ENCODE peak calls at places on chromosomes 13 and 19, in eight cellular contexts. A, E, L, B, X, S, F and R are unnamed samples.
A peak's percentile ranks its signal among the peaks of the same experiment; 100 is the strongest.

GRCh38 chr13:47066261-47066660 is 169.4 kb upstream of the HTR2A start:
- DNase-seq in A (no peak), E (no peak), L (no peak), B (no peak), X (no peak), S (peak; percentile 9), F (no peak), R (no peak)

GRCh38 chr19:347946-348861 is 3.6 kb upstream of the MIER2 start:
- DNase-seq in A (no peak), E (no peak), L (no peak), B (no peak), X (no peak), S (no peak), F (no peak), R (no peak)

GRCh38 chr13:107644136-107644535 is 571.2 kb downstream of the LIG4 start:
- DNase-seq in A (no peak), E (no peak), L (no peak), B (no peak), X (no peak), S (no peak), F (no peak), R (no peak)

GRCh38 chr13:40564342-40564997 is 102.0 kb downstream of the FOXO1 start:
- DNase-seq in A (no peak), E (no peak), L (no peak), B (no peak), X (no peak), S (no peak), F (no peak), R (no peak)

GRCh38 chr19:45428385-45429231 is 4.9 kb upstream of the ERCC1 start:
- DNase-seq in A (peak; percentile 40), E (peak; percentile 85), L (no peak), B (no peak), X (no peak), S (peak; percentile 59), F (peak; percentile 38), R (peak; percentile 29)

GRCh38 chr13:34942732-34943674 is 933 bp downstream of the NBEA start:
- DNase-seq in A (peak; percentile 5), E (peak; percentile 37), L (no peak), B (no peak), X (peak; percentile 38), S (no peak), F (peak; percentile 44), R (peak; percentile 28)

GRCh38 chr19:52398091-52398461 is 427 bp downstream of the ZNF528 start:
- DNase-seq in A (no peak), E (no peak), L (no peak), B (no peak), X (no peak), S (peak; percentile 1), F (no peak), R (no peak)

GRCh38 chr19:18478545-18479311 is 40.8 kb upstream of the ISYNA1 start:
- DNase-seq in A (no peak), E (peak; percentile 81), L (peak; percentile 58), B (no peak), X (peak; percentile 85), S (peak; percentile 94), F (peak; percentile 70), R (no peak)

GRCh38 chr19:290539-291521 is at the start of gene PLPP2:
- DNase-seq in A (no peak), E (no peak), L (no peak), B (no peak), X (peak; percentile 62), S (no peak), F (peak; percentile 93), R (peak; percentile 58)

GRCh38 chr13:101916108-101916757 is 463.8 kb downstream of the ITGBL1 start:
- DNase-seq in A (peak; percentile 42), E (peak; percentile 35), L (no peak), B (no peak), X (peak; percentile 37), S (no peak), F (no peak), R (no peak)

GRCh38 chr19:41318696-41319499 is 8.9 kb downstream of the CCDC97 start:
- DNase-seq in A (no peak), E (no peak), L (no peak), B (no peak), X (no peak), S (no peak), F (no peak), R (no peak)

DNA sequence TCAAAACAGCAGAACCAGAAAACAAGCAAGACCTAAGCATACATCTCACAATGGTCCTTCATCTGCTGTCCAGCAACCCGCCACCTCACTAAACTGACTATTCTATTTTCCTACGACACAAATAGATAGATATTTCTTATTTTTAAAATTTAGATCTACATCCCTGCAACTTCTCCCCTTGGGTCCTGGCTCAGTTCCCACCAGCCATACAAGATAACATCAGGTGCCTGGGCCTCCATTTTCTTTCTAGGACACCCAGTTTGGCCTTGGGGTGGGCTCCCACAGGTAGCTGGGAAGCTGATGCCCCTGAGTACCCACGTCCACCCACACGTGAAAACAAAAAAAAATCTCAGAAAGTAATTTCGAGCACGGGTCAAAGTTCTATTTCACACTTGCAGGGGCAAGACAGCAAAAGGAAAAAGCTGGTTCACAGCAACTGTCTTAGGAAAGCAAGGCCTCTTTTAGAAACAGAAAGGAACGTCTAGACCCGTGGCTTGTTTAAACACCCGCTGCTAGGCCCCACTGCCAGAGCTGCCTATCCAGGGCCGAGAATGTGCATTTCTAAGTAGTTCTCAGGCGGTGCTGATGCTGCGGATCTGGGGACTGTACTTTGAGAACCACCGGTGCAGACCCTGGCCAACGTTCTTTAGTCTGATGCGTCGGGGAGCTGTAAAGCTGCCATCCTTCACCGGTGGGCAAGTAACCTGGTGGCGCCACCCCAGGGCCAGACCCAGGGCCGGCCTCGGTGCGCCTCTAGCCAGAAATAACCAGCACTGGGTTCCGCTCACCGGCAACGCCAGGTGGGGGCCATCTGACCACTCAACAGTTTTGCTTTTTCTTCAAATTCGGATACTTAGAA is 47.3 kb downstream of the TGDS start:
- DNase-seq in A (no peak), E (peak; percentile 53), L (peak; percentile 5), B (no peak), X (peak; percentile 67), S (peak; percentile 29), F (peak; percentile 32), R (no peak)
- TF ChIP-seq CTCF in A (peak; percentile 25), E (no peak), L (peak; percentile 11), B (no peak), X (peak; percentile 23), S (peak; percentile 4), F (no peak), R (peak; percentile 37)

DNA sequence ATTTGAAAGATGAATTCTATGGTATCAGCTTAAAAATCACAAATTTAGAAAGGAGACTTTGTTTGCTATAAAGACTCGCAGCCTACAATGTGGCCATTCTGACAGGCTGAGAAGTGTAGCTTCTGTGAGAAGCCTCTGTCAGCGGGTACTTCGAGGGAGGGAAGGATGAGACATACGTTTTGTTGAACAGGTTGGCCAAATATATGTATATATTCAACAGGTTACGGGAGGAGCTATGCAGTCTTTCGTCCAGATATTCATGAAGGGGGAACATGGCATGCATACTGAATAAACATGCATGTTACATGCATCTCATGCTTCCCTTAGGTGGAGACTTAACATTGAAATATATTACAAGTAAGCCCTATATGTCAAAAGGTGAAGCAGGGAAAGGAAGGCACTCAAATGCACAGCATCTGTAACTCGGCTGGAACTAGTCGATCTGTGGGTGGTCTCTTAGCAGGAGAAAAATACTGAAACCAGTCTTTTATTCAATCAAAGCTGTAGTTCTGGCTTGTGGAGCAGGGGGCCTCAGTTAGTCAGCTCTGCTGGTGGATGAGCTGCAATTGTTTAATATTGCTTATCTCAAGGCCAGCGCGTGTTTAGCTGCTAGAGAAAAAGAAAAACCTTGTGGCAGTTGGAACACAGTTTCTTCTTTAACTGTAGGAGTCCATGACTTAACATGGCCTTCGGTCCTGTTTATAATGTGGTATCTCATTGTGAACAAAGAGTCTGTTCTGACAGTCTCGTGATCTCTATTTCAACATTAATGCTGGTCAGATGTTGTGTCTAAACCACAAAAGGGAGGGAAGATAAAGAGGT is 94.3 kb downstream of the FAM216B start:
- DNase-seq in A (peak; percentile 8), E (no peak), L (no peak), B (no peak), X (no peak), S (peak; percentile 54), F (no peak), R (no peak)
- TF ChIP-seq CTCF in A (peak; percentile 46), E (no peak), L (no peak), B (no peak), X (no peak), S (peak; percentile 37), F (no peak), R (peak; percentile 42)

GRCh38 chr19:39498262-39499081 is at the start of gene DLL3:
- DNase-seq in A (peak; percentile 17), E (no peak), L (no peak), B (no peak), X (no peak), S (peak; percentile 7), F (no peak), R (no peak)

GRCh38 chr19:39499932-39500331 is 1.2 kb downstream of the DLL3 start:
- DNase-seq in A (no peak), E (no peak), L (no peak), B (no peak), X (no peak), S (no peak), F (no peak), R (no peak)

GRCh38 chr19:39496063-39496462 is 2.7 kb upstream of the DLL3 start:
- DNase-seq in A (no peak), E (no peak), L (no peak), B (no peak), X (no peak), S (no peak), F (no peak), R (no peak)

GRCh38 chr19:39499082-39499642 is 415 bp downstream of the DLL3 start:
- DNase-seq in A (peak; percentile 13), E (no peak), L (no peak), B (no peak), X (no peak), S (no peak), F (no peak), R (no peak)

GRCh38 chr19:39497850-39498261 is 891 bp upstream of the DLL3 start:
- DNase-seq in A (peak; percentile 56), E (no peak), L (no peak), B (no peak), X (peak; percentile 69), S (peak; percentile 19), F (no peak), R (peak; percentile 37)
- TF ChIP-seq CTCF in A (peak; percentile 44), E (peak; percentile 34), L (no peak), B (peak; percentile 20), X (peak; percentile 69), S (peak; percentile 49), F (no peak), R (peak; percentile 47)

DNA sequence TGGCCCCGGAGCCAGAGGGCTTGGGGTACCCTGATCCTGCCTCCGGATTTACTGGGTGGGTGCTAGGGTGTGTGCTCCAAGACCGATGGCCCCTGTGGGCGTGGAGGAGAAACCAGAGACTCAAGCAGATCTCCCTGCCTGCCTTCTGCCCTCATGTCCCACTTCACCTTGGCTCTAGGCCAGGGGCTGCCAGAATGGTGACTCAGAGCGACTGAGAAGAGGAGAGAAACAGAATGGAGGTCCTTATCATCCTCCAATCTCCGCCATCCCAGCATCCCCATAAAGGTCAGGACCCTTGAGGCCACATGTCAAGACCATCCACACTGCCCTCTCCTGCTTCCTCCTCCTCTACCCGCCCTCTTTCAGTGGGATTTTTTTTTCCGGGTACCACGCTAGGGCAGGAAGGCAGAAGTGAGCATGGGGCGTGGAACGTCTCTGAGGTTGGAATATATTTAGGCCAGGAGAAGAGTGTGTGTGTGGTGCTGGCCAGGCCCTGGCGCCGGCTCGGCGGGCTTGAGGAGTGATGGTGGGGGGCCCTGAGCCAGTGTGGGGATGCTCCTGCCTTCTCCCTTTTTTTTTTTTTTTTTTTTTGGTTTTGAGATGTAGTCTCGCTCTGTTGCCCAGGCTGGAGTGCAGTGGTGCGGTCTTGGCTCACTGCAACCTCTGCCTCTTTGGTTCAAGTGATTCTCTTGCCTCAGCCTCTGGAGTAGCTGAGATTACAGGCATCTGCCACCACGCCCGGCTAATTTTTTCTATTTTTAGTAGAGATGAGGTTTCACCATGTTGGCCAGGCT is 22.3 kb downstream of the IER2 start:
- DNase-seq in A (no peak), E (peak; percentile 75), L (peak; percentile 89), B (no peak), X (peak; percentile 91), S (peak; percentile 83), F (peak; percentile 88), R (no peak)
- TF ChIP-seq CTCF in A (no peak), E (no peak), L (no peak), B (no peak), X (no peak), S (no peak), F (no peak), R (no peak)